ENCODE peak calls at places on chromosomes 1 and 21, in four cellular contexts. Z is heart left ventricle, K is prostate gland, N is pancreas. F is an unnamed sample.

GRCh38 chr1:201344206-201345080 is 33.0 kb downstream of the TNNT2 start:
- DNase-seq in Z (no peak), K (no peak), N (peak; percentile 17), F (no peak)

GRCh38 chr1:223413216-223413615 is 20.0 kb downstream of the CCDC185 start:
- DNase-seq in Z (no peak), K (no peak), N (no peak), F (no peak)

GRCh38 chr1:36612881-36613280 is 130.2 kb upstream of the CSF3R start:
- DNase-seq in Z (no peak), K (no peak), N (no peak), F (no peak)

GRCh38 chr1:201260236-201260591 is 23.1 kb upstream of the PKP1 start:
- DNase-seq in Z (no peak), K (no peak), N (peak; percentile 43), F (no peak)

GRCh38 chr1:39691383-39692151 is at the start of gene HPCAL4:
- DNase-seq in Z (peak; percentile 86), K (peak; percentile 87), N (peak; percentile 92), F (peak; percentile 75)

GRCh38 chr1:227955808-227956207 is 8.1 kb upstream of the WNT9A start:
- DNase-seq in Z (no peak), K (no peak), N (no peak), F (no peak)

GRCh38 chr1:242430956-242431355 is 93.5 kb downstream of the PLD5 start:
- DNase-seq in Z (no peak), K (no peak), N (no peak), F (no peak)

GRCh38 chr1:115976062-115976899 is at the start of gene SLC22A15:
- DNase-seq in Z (peak; percentile 65), K (peak; percentile 31), N (peak; percentile 84), F (no peak)

GRCh38 chr1:92949937-92950817 is 11.1 kb downstream of the DIPK1A start:
- DNase-seq in Z (no peak), K (no peak), N (no peak), F (no peak)

GRCh38 chr21:37762606-37763005 is 153.7 kb downstream of the KCNJ6 start:
- DNase-seq in Z (no peak), K (no peak), N (no peak), F (no peak)

GRCh38 chr1:44050261-44050660 is 19.0 kb upstream of the SLC6A9 start:
- DNase-seq in Z (no peak), K (no peak), N (no peak), F (no peak)

GRCh38 chr1:39957299-39958020 is 2.5 kb downstream of the MFSD2A start:
- DNase-seq in Z (no peak), K (no peak), N (no peak), F (no peak)

GRCh38 chr1:189500777-189501176 is 976.9 kb downstream of the BRINP3 start:
- DNase-seq in Z (no peak), K (no peak), N (no peak), F (no peak)

GRCh38 chr1:115714572-115715141 is 53.9 kb downstream of the CASQ2 start:
- DNase-seq in Z (no peak), K (peak; percentile 95), N (no peak), F (peak; percentile 92)

DNA sequence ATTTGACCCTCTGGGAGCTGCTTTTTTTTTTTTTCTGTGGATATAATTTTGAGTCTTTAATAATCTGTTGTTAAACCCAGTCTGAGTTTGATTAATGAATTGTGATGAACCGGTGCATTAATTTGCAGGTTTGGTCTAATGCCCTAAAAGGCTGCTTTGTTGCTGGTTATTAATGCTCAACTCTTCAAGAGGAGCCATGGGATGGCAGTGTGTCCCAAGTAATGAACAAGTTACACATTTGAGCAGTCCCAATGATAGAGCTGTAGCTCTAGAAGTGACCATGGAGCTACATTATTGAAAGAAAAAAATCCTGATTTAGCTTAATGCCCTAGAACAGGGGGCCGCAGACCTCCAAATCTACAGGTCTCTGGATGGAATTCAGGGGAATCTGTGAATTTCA is 53.1 kb downstream of the RWDD3 start:
- DNase-seq in Z (no peak), K (no peak), N (no peak), F (peak; percentile 38)
- TF ChIP-seq CTCF in Z (no peak), K (no peak), N (no peak), F (peak; percentile 58)

GRCh38 chr1:12404918-12405317 is 175.1 kb downstream of the VPS13D start:
- DNase-seq in Z (no peak), K (no peak), N (no peak), F (no peak)

GRCh38 chr1:12407050-12407961 is 177.5 kb downstream of the VPS13D start:
- DNase-seq in Z (no peak), K (peak; percentile 71), N (no peak), F (peak; percentile 90)

GRCh38 chr1:12407962-12408288 is 178.1 kb downstream of the VPS13D start:
- DNase-seq in Z (no peak), K (no peak), N (no peak), F (no peak)

GRCh38 chr1:12406218-12407021 is 176.6 kb downstream of the VPS13D start:
- DNase-seq in Z (no peak), K (no peak), N (no peak), F (no peak)

GRCh38 chr1:12405325-12406217 is 175.7 kb downstream of the VPS13D start:
- DNase-seq in Z (no peak), K (no peak), N (no peak), F (no peak)
- TF ChIP-seq CTCF in Z (no peak), K (no peak), N (no peak), F (no peak)

GRCh38 chr1:26234644-26235384 is 814 bp downstream of the CEP85 start:
- DNase-seq in Z (no peak), K (peak; percentile 20), N (no peak), F (no peak)
- TF ChIP-seq CTCF in Z (no peak), K (no peak), N (no peak), F (no peak)

GRCh38 chr21:42319368-42319767 is 4.2 kb upstream of the TFF3 start:
- DNase-seq in Z (no peak), K (no peak), N (no peak), F (no peak)

GRCh38 chr21:42317341-42317741 is 2.1 kb upstream of the TFF3 start:
- DNase-seq in Z (no peak), K (no peak), N (no peak), F (no peak)

GRCh38 chr21:42316891-42317290 is 1.7 kb upstream of the TFF3 start:
- DNase-seq in Z (no peak), K (no peak), N (peak; percentile 50), F (no peak)

GRCh38 chr21:42319851-42320602 is 4.8 kb upstream of the TFF3 start:
- DNase-seq in Z (no peak), K (no peak), N (no peak), F (no peak)

GRCh38 chr21:42317826-42318746 is 2.9 kb upstream of the TFF3 start:
- DNase-seq in Z (no peak), K (no peak), N (no peak), F (no peak)
- TF ChIP-seq CTCF in Z (no peak), K (no peak), N (no peak), F (no peak)

GRCh38 chr1:58251415-58252073 is 295.0 kb downstream of the OMA1 start:
- DNase-seq in Z (no peak), K (no peak), N (no peak), F (no peak)
- TF ChIP-seq CTCF in Z (no peak), K (no peak), N (no peak), F (peak; percentile 30)

GRCh38 chr1:18560692-18561091 is 70.0 kb upstream of the PAX7 start:
- DNase-seq in Z (no peak), K (no peak), N (no peak), F (no peak)
- TF ChIP-seq CTCF in Z (no peak), K (no peak), N (no peak), F (no peak)

F was measured in LNCaP clone FGC.